ENCODE peak calls at places on chromosomes 16 and 17, in eight cellular contexts. S, K, O, G, P, N, L and C are unnamed samples.

GRCh38 chr17:64580384-64581307 is 73.9 kb downstream of the CEP95 start:
- DNase-seq in P (no peak), L (no peak), N (no peak), S (no peak), K (no peak), G (no peak), O (no peak), C (no peak)

GRCh38 chr17:5123343-5124124 is 7.7 kb downstream of the USP6 start:
- DNase-seq in G (no peak), P (no peak), S (no peak), O (no peak), K (no peak), L (peak), N (peak), C (no peak)

GRCh38 chr17:82865996-82866395 is 26.2 kb upstream of the ZNF750 start:
- DNase-seq in S (no peak), K (no peak), O (no peak), N (no peak), P (no peak), L (no peak), G (no peak), C (no peak)

GRCh38 chr16:49472598-49472997 is 99.0 kb downstream of the C16orf78 start:
- DNase-seq in N (peak), O (no peak), L (no peak), G (no peak), K (no peak), S (peak), P (peak), C (no peak)

GRCh38 chr17:10993126-10993525 is 155.2 kb upstream of the PIRT start:
- DNase-seq in N (no peak), G (no peak), O (no peak), S (no peak), K (no peak), P (no peak), L (no peak), C (no peak)

GRCh38 chr17:71926746-71927398 is 193.9 kb upstream of the SOX9 start:
- DNase-seq in O (no peak), K (no peak), S (no peak), L (no peak), N (no peak), G (no peak), P (no peak), C (peak)

GRCh38 chr16:57186630-57187507 is 740 bp downstream of the RSPRY1 start:
- DNase-seq in O (peak), L (peak), S (peak), P (peak), N (peak), K (no peak), G (no peak), C (peak)

GRCh38 chr17:37714897-37715296 is 30.0 kb downstream of the HNF1B start:
- DNase-seq in S (no peak), K (no peak), O (no peak), L (no peak), P (no peak), G (no peak), N (no peak), C (no peak)

GRCh38 chr16:154223-155030 is 2.0 kb downstream of the HBZ start:
- DNase-seq in L (peak), G (no peak), N (peak), P (no peak), S (no peak), O (no peak), K (peak), C (no peak)

GRCh38 chr16:25372716-25373115 is 115.1 kb upstream of the ZKSCAN2 start:
- DNase-seq in O (no peak), S (no peak), K (no peak), G (no peak), N (no peak), L (no peak), P (no peak), C (no peak)

GRCh38 chr16:4593069-4593468 is 21.6 kb downstream of the UBALD1 start:
- DNase-seq in G (no peak), P (peak), S (no peak), O (no peak), N (peak), K (no peak), L (no peak), C (no peak)

GRCh38 chr16:84829168-84829965 is 9.6 kb downstream of the CRISPLD2 start:
- DNase-seq in N (no peak), P (no peak), S (peak), L (peak), G (no peak), O (no peak), K (no peak), C (no peak)

GRCh38 chr16:75065149-75065807 is 51.3 kb downstream of the LDHD start:
- DNase-seq in P (no peak), K (no peak), O (no peak), L (no peak), G (no peak), S (no peak), N (no peak), C (no peak)

GRCh38 chr16:2924901-2925820 is 13.4 kb downstream of the FLYWCH1 start:
- DNase-seq in N (peak), P (peak), S (no peak), K (no peak), G (no peak), O (no peak), L (no peak), C (no peak)

GRCh38 chr17:63647936-63648335 is 25.7 kb downstream of the MAP3K3 start:
- DNase-seq in K (no peak), P (no peak), O (no peak), G (no peak), N (peak), L (no peak), S (no peak), C (no peak)

GRCh38 chr16:85395913-85396878 is 216.9 kb upstream of the GSE1 start:
- DNase-seq in S (peak), L (peak), O (no peak), N (no peak), G (no peak), K (no peak), P (peak), C (peak)

GRCh38 chr16:10080031-10080772 is 102.0 kb downstream of the GRIN2A start:
- DNase-seq in O (no peak), S (peak), L (peak), G (no peak), N (no peak), P (no peak), K (no peak), C (peak)

GRCh38 chr16:29994613-29995329 is 646 bp downstream of the HIRIP3 start:
- DNase-seq in K (peak), P (peak), G (peak), N (no peak), O (peak), L (peak), S (no peak), C (peak)

GRCh38 chr16:74731853-74732477 is 31.3 kb upstream of the MLKL start:
- DNase-seq in S (no peak), P (no peak), G (no peak), O (no peak), N (no peak), K (no peak), L (no peak), C (no peak)

GRCh38 chr16:84832488-84833141 is 12.8 kb downstream of the CRISPLD2 start:
- DNase-seq in N (no peak), L (peak), K (no peak), S (peak), O (no peak), G (peak), P (no peak), C (peak)

GRCh38 chr16:81405702-81406113 is 38.9 kb upstream of the CMIP start:
- DNase-seq in P (no peak), L (peak), S (no peak), G (no peak), O (no peak), K (no peak), N (peak), C (peak)

GRCh38 chr16:88819126-88819525 is 7.4 kb upstream of the APRT start:
- DNase-seq in O (no peak), G (no peak), K (no peak), N (no peak), S (no peak), P (no peak), L (no peak), C (no peak)

GRCh38 chr16:88818610-88818874 is 6.8 kb upstream of the APRT start:
- DNase-seq in G (no peak), L (no peak), O (no peak), P (no peak), N (no peak), K (no peak), S (no peak), C (no peak)

GRCh38 chr16:88822281-88823040 is 10.7 kb upstream of the APRT start:
- DNase-seq in L (no peak), S (no peak), K (no peak), G (no peak), O (no peak), P (no peak), N (no peak), C (no peak)

GRCh38 chr16:88820335-88821025 is 8.8 kb upstream of the APRT start:
- DNase-seq in S (no peak), K (no peak), P (no peak), G (no peak), L (no peak), N (no peak), O (no peak), C (no peak)

GRCh38 chr16:88821168-88821850 is 9.6 kb upstream of the APRT start:
- DNase-seq in K (no peak), G (no peak), L (no peak), S (no peak), O (no peak), P (no peak), N (no peak), C (no peak)
- TF ChIP-seq CTCF in K (no peak), G (no peak), L (no peak), S (no peak), O (no peak), P (no peak), N (peak), C (no peak)

DNA sequence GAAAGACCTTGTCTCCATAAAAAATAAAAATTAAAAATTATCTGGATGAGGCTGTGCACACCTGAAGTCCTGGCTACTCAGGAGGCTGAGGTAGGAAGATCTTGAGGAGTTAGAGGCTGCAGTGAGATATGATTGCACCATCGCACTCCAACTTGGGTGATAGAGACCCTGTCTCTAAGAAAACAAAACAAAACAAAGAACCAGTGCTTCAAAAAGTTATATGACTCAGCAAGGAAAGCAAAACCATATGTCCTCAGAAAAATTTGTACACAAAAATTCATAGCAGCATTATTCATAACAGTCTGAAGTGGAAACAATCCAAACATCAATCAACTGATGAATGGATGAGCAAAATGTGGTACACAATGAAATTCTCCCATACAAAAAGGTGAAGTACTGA is 48.9 kb downstream of the SLFN5 start:
- DNase-seq in K (no peak), O (no peak), L (peak), G (no peak), N (no peak), P (no peak), S (no peak), C (peak)
- TF ChIP-seq CTCF in K (no peak), O (no peak), L (no peak), G (no peak), N (no peak), P (no peak), S (no peak), C (no peak)

DNA sequence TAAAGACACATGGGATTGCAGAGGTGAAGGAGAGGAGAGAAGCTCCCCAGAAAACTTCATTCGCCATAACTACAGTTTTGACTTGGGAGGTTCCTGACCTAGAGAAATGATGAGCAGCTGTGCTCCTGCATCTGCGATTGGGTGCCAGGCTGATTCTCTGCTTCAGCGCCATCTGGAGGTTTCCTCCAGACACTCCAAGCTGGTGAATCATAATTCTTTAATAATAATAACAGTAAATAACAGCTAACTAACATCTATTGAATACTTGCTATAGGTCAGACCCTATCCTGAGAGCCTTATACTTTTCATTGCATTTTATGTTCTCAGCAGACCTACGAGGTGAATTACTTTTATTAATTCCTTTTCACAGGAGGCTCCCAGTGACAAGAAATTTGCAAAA is 575.8 kb downstream of the TOX3 start:
- DNase-seq in S (no peak), O (no peak), N (peak), K (no peak), L (peak), P (peak), G (no peak), C (peak)
- TF ChIP-seq CTCF in S (no peak), O (peak), N (peak), K (no peak), L (peak), P (peak), G (no peak), C (peak)

DNA sequence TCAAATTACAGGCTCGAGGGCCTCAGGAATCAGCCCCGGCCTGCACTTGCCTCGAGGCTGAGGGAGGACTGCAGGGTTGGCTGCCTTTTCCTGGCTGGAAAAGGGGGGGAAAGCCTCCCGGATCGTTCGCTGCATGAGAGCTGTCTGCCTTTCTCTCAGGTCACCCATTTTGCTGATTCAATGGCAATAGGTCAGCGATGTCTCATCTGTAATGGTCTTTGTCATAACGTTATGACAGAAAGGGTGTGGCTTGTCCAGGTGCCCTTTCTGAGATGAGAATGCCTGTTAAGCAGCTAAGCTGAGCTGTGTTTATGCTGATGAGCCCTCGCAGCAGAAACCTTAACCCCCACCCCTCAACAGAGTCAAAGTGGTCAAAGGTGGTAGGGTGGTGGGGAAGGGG is 81.8 kb downstream of the AKAP1 start:
- DNase-seq in K (no peak), P (no peak), S (no peak), N (peak), L (no peak), G (no peak), O (no peak), C (peak)
- TF ChIP-seq CTCF in K (no peak), P (no peak), S (no peak), N (no peak), L (no peak), G (no peak), O (no peak), C (no peak)

DNA sequence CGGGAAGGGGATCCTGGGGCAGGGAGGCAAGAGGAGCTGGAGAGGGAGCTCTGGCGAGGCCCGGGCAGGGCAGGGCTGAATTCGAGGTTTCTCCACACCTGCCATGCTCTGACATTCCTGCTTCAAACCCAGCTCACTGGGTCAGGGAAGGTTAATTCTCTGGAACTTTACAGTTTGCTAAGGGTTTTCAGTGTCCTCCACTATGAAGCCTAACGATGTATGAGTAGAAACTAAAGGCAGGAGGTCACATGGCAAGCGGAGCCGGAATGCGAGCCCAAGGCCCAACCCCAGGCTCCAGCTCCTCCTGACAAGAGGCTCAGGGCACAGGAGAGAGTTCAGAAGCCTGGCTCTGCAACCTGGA is 29.2 kb downstream of the DCAKD start:
- DNase-seq in O (no peak), N (no peak), S (no peak), P (no peak), L (no peak), K (no peak), G (no peak), C (no peak)
- TF ChIP-seq CTCF in O (no peak), N (peak), S (no peak), P (peak), L (no peak), K (no peak), G (no peak), C (no peak)

DNA sequence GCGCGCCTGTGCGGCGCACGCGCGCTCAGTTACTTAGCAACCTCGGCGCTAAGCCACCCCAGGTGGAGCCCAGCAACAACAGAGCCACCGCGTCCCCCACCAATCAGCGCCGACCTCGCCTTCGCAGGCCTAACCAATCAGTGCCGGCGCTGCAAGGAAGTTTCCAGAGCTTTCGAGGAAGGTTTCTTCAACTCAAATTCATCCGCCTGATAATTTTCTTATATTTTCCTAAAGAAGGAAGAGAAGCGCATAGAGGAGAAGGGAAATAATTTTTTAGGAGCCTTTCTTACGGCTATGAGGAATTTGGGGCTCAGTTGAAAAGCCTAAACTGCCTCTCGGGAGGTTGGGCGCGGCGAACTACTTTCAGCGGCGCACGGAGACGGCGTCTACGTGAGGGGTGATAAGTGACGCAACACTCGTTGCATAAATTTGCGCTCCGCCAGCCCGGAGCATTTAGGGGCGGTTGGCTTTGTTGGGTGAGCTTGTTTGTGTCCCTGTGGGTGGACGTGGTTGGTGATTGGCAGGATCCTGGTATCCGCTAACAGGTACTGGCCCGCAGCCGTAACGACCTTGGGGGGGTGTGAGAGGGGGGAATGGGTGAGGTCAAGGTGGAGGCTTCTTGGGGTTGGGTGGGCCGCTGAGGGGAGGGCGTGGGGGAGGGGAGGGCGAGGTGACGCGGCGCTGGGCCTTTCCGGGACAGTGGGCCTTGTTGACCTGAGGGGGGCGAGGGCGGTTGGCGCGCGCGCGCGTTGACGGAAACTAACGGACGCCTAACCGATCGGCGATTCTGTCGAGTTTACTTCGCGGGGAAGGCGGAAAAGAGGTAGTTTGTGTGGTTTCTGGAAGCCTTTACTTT is at the start of gene UBB:
- DNase-seq in O (peak), N (peak), P (peak), L (peak), S (peak), K (peak), G (peak), C (peak)
- TF ChIP-seq CTCF in O (peak), N (peak), P (no peak), L (no peak), S (no peak), K (peak), G (no peak), C (no peak)

DNA sequence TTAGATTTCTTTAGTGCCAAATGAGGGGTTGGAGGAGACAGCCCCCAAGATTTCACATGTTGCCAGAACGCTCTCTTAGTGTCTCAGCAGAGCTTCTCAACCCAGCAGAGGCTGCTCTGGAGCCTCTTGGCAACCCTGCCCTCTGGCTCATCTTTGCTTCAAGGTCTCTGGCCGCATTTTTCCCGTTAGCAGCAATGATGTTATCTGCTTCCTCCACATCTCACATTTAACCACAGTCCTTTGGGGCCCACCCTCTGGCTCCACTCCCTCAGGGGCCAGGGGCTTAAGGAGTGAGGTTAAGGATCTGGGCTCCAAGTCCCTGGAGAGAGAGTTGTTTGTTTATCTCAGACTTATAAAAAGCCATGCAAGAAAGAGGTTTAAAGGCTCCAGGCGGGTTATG is 3.3 kb upstream of the XYLT1 start:
- DNase-seq in P (no peak), O (no peak), L (no peak), S (no peak), K (no peak), G (no peak), N (no peak), C (no peak)
- TF ChIP-seq CTCF in P (no peak), O (no peak), L (no peak), S (no peak), K (no peak), G (no peak), N (no peak), C (no peak)

DNA sequence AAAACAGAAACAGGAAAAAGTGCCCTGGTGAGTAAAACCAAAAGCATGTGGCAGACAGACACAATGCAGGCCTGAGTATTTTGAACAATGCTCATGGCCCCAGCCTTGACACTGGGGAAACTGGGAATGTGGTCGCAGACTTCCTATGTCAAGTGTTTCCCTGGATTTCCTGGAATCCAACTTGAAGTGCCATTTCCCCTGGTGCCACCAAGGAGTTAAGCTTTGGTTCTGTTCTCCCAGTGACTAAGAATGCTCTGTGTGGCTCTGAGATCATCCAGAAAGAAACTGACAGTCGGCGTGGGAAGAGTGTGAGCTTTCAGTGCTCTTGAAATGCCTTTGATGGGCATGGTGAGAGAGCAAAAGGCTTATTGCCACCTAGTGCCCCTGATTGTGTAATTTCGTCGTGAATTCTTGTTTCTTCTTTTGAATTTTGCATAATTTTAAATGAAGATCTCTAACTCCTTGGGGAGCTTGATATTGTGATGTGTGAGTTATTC is 96.0 kb downstream of the YPEL2 start:
- DNase-seq in O (peak), N (no peak), P (no peak), S (no peak), G (no peak), K (peak), L (peak), C (peak)
- TF ChIP-seq CTCF in O (no peak), N (no peak), P (no peak), S (no peak), G (no peak), K (no peak), L (no peak), C (no peak)